ENCODE peak calls at places on chromosomes 16 and 17, in ten cellular contexts. K is suprapubic skin; O is CD4-positive, alpha-beta memory T cell; L is fibroblast of lung; H is heart right ventricle; N is GM23248; U is cardiac muscle cell; Q is PC-9; D is tibial artery; T is heart left ventricle. F is an unnamed sample. For H3K4me1, the result is how much of the 10 kb centered on the place peaks cover.

GRCh38 chr17:47078801-47079200 is 99.7 kb upstream of the RPRML start:
- DNase-seq in K (no peak), O (no peak), L (no peak), H (no peak), N (no peak), U (no peak), Q (no peak), D (no peak), T (no peak), F (no peak)

GRCh38 chr17:79752175-79752574 is 21.4 kb downstream of the ENPP7 start:
- DNase-seq in K (no peak), O (no peak), L (no peak), H (no peak), N (no peak), U (no peak), Q (no peak), D (no peak), T (no peak), F (no peak)

GRCh38 chr16:22141746-22142145 is 20.6 kb upstream of the SDR42E2 start:
- DNase-seq in K (no peak), O (no peak), L (no peak), H (no peak), N (peak), U (peak), Q (no peak), D (no peak), T (no peak), F (no peak)

GRCh38 chr17:60164164-60164563 is 14.4 kb downstream of the CA4 start:
- DNase-seq in K (no peak), O (no peak), L (no peak), H (no peak), N (no peak), U (no peak), Q (no peak), D (no peak), T (no peak), F (no peak)

GRCh38 chr16:30166202-30166902 is 17.1 kb upstream of the CORO1A start:
- DNase-seq in K (no peak), O (peak), L (no peak), H (no peak), N (no peak), U (no peak), Q (no peak), D (no peak), T (no peak), F (no peak)

GRCh38 chr16:13390093-13390985 is 488.9 kb downstream of the SHISA9 start:
- DNase-seq in K (no peak), O (no peak), L (no peak), H (no peak), N (no peak), U (no peak), Q (no peak), D (no peak), T (no peak), F (no peak)

GRCh38 chr16:12775689-12776236 is 27.9 kb downstream of the CPPED1 start:
- DNase-seq in K (no peak), O (no peak), L (no peak), H (no peak), N (no peak), U (no peak), Q (no peak), D (no peak), T (no peak), F (no peak)

GRCh38 chr16:17302213-17302612 is 168.5 kb downstream of the XYLT1 start:
- DNase-seq in K (no peak), O (peak), L (no peak), H (no peak), N (no peak), U (no peak), Q (no peak), D (no peak), T (no peak), F (no peak)

GRCh38 chr16:62240722-62241121 is 204.5 kb upstream of the CDH8 start:
- DNase-seq in K (no peak), O (no peak), L (no peak), H (no peak), N (no peak), U (no peak), Q (no peak), D (no peak), T (no peak), F (no peak)

GRCh38 chr17:81950501-81950900 is 3.5 kb upstream of the MYADML2 start:
- DNase-seq in K (no peak), O (no peak), L (no peak), H (no peak), N (no peak), U (no peak), Q (no peak), D (no peak), T (no peak), F (no peak)

GRCh38 chr17:75260679-75261335 is 599 bp downstream of the GGA3 start:
- DNase-seq in K (no peak), O (no peak), L (no peak), H (no peak), N (peak), U (peak), Q (no peak), D (no peak), T (no peak), F (no peak)

GRCh38 chr17:66673668-66674276 is 161.1 kb upstream of the CACNG5 start:
- DNase-seq in K (no peak), O (peak), L (peak), H (peak), N (peak), U (peak), Q (peak), D (no peak), T (peak), F (peak)

GRCh38 chr16:58411336-58411735 is 19.1 kb downstream of the GINS3 start:
- DNase-seq in K (no peak), O (no peak), L (no peak), H (no peak), N (no peak), U (no peak), Q (no peak), D (no peak), T (no peak), F (no peak)

GRCh38 chr16:77499373-77500285 is 64.8 kb upstream of the ADAMTS18 start:
- DNase-seq in K (no peak), O (no peak), L (peak), H (peak), N (peak), U (peak), Q (no peak), D (peak), T (no peak), F (no peak)

GRCh38 chr17:78092794-78093324 is 35.7 kb downstream of the TMC6 start:
- DNase-seq in K (no peak), O (no peak), L (no peak), H (no peak), N (no peak), U (no peak), Q (no peak), D (no peak), T (no peak), F (no peak)

GRCh38 chr17:65283704-65284103 is 146.5 kb downstream of the RGS9 start:
- DNase-seq in K (no peak), O (no peak), L (no peak), H (no peak), N (peak), U (no peak), Q (no peak), D (no peak), T (no peak), F (no peak)

GRCh38 chr17:41549596-41550039 is 21.5 kb upstream of the KRT19 start:
- DNase-seq in K (no peak), O (no peak), L (peak), H (no peak), N (no peak), U (no peak), Q (peak), D (no peak), T (no peak), F (no peak)

GRCh38 chr17:17526369-17526768 is 30.2 kb upstream of the RASD1 start:
- DNase-seq in K (no peak), O (no peak), L (no peak), H (peak), N (no peak), U (no peak), Q (no peak), D (no peak), T (peak), F (no peak)

GRCh38 chr17:17525956-17526355 is 29.8 kb upstream of the RASD1 start:
- DNase-seq in K (no peak), O (no peak), L (no peak), H (no peak), N (no peak), U (no peak), Q (no peak), D (no peak), T (peak), F (no peak)

GRCh38 chr17:17523714-17524075 is 27.5 kb upstream of the RASD1 start:
- DNase-seq in K (no peak), O (no peak), L (no peak), H (no peak), N (no peak), U (no peak), Q (no peak), D (no peak), T (no peak), F (no peak)

GRCh38 chr17:17524091-17524490 is 27.9 kb upstream of the RASD1 start:
- DNase-seq in K (no peak), O (no peak), L (no peak), H (no peak), N (no peak), U (no peak), Q (no peak), D (no peak), T (no peak), F (no peak)

GRCh38 chr17:17525331-17525730 is 29.1 kb upstream of the RASD1 start:
- DNase-seq in K (no peak), O (no peak), L (no peak), H (no peak), N (no peak), U (no peak), Q (no peak), D (no peak), T (peak), F (no peak)
- H3K4me1 ChIP-seq in K (under half), O (under half), L (under half), H (under half), N (under half), U (under half), Q (under half), D (under half), T (under half), F (under half)

GRCh38 chr17:5439446-5439764 is 450 bp upstream of the C1QBP start:
- DNase-seq in K (no peak), O (no peak), L (no peak), H (no peak), N (no peak), U (no peak), Q (no peak), D (no peak), T (no peak), F (no peak)

GRCh38 chr17:5437721-5438317 is 1.1 kb downstream of the C1QBP start:
- DNase-seq in K (no peak), O (no peak), L (no peak), H (no peak), N (peak), U (no peak), Q (no peak), D (no peak), T (no peak), F (peak)

GRCh38 chr17:5443728-5444127 is 4.8 kb upstream of the C1QBP start:
- DNase-seq in K (no peak), O (no peak), L (no peak), H (no peak), N (no peak), U (no peak), Q (no peak), D (no peak), T (no peak), F (no peak)

GRCh38 chr17:5434984-5435383 is 4.0 kb downstream of the C1QBP start:
- DNase-seq in K (no peak), O (no peak), L (peak), H (no peak), N (no peak), U (no peak), Q (no peak), D (no peak), T (no peak), F (no peak)

DNA sequence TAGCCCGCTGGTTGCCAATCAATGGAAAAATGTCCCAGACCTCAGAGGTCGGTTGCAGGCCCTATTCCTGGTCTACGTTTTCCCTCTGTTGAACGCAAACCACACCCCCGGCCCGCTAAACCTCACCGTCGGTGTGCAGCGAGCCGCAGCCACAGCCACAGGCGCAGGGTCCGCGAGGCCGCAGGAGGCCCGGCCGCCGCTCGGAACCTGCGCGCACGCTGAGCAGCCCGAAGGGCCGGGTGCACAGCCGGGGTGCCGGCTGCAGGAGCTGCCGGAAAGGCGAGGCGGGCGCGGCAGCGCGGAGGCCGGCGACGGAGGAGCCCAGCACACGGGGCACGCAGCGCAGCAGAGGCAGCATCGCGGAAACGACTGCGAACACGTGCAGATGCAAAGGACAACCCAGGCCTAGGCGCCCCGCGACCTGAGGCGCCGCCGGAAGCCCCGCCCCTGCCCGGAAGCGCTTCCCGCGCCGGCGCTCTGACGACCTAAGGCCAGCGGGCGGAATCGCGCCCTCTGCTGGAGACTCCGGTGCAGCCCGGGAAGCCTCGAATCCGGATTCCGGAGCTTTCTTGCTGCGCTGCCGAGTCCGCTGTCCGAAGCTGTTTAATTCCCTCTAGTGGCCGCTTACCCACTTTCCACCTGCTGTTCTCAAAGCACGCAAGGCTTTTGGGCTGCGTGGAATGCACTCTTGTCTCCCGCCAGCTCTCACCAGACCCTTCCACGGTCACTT is at the start of gene C1QBP:
- DNase-seq in K (peak), O (peak), L (peak), H (peak), N (peak), U (peak), Q (peak), D (peak), T (peak), F (peak)
- H3K4me3 ChIP-seq in K (peak), O (peak), L (peak), H (peak), N (peak), U (peak), Q (peak), D (peak), T (peak), F (peak)

DNA sequence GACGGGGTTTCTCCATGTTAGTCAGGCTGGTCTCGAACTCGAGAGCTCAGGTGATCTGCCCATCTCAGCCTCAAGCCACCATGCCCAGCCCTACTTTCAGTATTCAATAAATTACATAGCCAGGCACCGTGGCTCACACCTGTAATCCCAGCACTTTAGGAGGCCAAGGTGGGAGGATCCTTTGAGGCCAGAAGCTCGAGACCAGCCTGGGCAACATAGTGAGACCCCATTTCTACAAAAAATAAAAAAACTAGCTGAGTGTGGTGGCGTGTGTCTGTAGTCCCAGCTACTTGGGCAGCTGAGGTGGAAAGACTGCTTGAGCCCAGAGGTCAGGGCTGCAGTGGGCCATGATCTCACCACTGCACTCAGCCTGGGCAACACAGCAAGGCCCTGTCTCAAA is 8.2 kb downstream of the MIEN1 start:
- DNase-seq in K (no peak), O (no peak), L (no peak), H (no peak), N (no peak), U (no peak), Q (no peak), D (no peak), T (no peak), F (no peak)
- H3K4me1 ChIP-seq in K (under half), O (under half), L (under half), H (under half), N (under half), U (under half), Q (under half), D (under half), T (under half), F (under half)

GRCh38 chr17:45222994-45223540 is 1.4 kb downstream of the FMNL1 start:
- DNase-seq in K (no peak), O (no peak), L (no peak), H (no peak), N (no peak), U (no peak), Q (no peak), D (no peak), T (peak), F (no peak)
- H3K4me3 ChIP-seq in K (peak), O (peak), L (no peak), H (no peak), N (no peak), U (no peak), Q (no peak), D (peak), T (no peak), F (no peak)

GRCh38 chr16:86887416-86887815 is 309.1 kb downstream of the FOXL1 start:
- DNase-seq in K (no peak), O (no peak), L (no peak), H (no peak), N (no peak), U (no peak), Q (no peak), D (peak), T (no peak), F (no peak)
- H3K4me1 ChIP-seq in K (under half), O (under half), L (under half), H (under half), N (under half), U (under half), Q (under half), D (under half), T (under half), F (under half)

DNA sequence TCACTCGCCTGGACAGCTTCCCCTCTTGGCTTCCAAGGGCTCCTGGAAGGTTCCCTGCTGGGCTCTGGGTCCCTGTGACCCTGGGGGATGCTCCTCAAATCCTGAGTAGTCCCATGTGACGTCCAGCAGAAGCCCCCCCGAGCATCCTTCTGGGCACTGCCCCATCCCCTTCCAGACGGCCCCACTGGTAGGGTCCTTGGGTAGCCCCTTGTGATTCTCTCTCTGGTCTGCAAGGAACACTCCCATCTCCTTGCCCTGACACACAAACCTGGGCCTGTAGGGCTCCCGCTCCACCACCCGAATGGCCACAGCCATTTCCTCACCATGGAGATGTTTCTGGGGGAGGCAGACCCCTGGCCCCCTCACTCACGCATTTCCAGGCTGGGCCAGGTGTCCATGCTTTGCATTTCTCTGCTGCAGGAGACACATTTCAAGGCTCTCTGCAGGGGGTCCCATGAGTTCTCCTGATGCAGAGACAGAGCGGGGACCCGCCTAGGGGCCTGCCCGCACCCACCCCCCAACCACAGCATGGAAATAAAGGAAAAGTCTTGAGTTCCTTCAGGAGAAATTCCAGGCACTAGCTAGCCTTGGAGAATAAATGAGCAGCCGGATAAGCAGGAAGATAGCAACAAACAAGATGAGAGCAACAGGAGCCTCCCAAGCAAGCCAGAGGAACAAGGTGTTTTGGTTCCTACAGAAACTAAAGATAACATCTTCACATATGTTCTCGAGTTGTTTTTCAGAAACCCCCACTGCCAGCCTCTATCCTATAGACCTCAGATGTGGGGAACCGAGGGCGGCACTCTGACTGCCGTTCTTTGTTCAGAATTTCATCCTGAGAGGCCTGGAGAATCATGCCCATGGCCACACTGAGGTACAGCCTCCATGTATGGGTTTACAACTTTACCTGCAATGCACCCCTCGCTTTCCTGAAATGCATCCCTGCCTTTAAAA is 128.8 kb downstream of the MGAT5B start:
- DNase-seq in K (no peak), O (peak), L (no peak), H (no peak), N (no peak), U (no peak), Q (no peak), D (no peak), T (no peak), F (no peak)
- H3K4me3 ChIP-seq in K (no peak), O (no peak), L (no peak), H (no peak), N (no peak), U (no peak), Q (no peak), D (no peak), T (no peak), F (no peak)